ENCODE peak calls at places on chromosomes 13 and 19, in ten cellular contexts. W is colonic mucosa, H is thyroid gland, T is suprapubic skin, J is GM23338, X is mucosa of descending colon, C is thoracic aorta, P is RWPE2, V is body of pancreas, Q is Panc1. F is an unnamed sample.
A peak's percentile ranks its signal among the peaks of the same experiment; 100 is the strongest.

GRCh38 chr19:37979547-37980082 is 72.6 kb downstream of the SIPA1L3 start:
- DNase-seq in J (no peak), T (no peak), W (peak; percentile 42), P (peak; percentile 95), X (peak; percentile 66), C (no peak), Q (no peak), V (no peak), H (peak; percentile 86), F (no peak)

GRCh38 chr13:113887700-113888201 is 23.9 kb upstream of the GAS6 start:
- DNase-seq in C (no peak), H (peak; percentile 55), P (no peak), Q (no peak), V (no peak), T (no peak), J (no peak), W (no peak), X (no peak), F (no peak)

GRCh38 chr13:103640617-103641016 is 574.4 kb upstream of the SLC10A2 start:
- DNase-seq in J (no peak), V (no peak), Q (no peak), T (no peak), P (no peak), X (no peak), C (no peak), W (no peak), H (no peak), F (no peak)

GRCh38 chr13:75372517-75372916 is 109.5 kb downstream of the TBC1D4 start:
- DNase-seq in H (no peak), Q (no peak), X (no peak), T (no peak), C (no peak), J (peak; percentile 74), P (no peak), V (no peak), W (peak; percentile 32), F (no peak)

GRCh38 chr13:25085125-25085742 is 10.7 kb upstream of the PABPC3 start:
- DNase-seq in P (no peak), X (no peak), H (peak; percentile 20), V (peak; percentile 21), W (peak; percentile 32), Q (peak; percentile 2), C (no peak), T (no peak), J (peak; percentile 84), F (no peak)

GRCh38 chr13:109778102-109778542 is 8.3 kb downstream of the IRS2 start:
- DNase-seq in T (no peak), V (no peak), Q (peak; percentile 41), W (peak; percentile 51), J (no peak), X (no peak), P (no peak), C (no peak), H (no peak), F (no peak)

GRCh38 chr13:21625366-21625765 is 21.4 kb upstream of the MICU2 start:
- DNase-seq in W (peak; percentile 29), P (no peak), J (peak; percentile 53), T (no peak), C (no peak), V (no peak), X (no peak), Q (no peak), H (no peak), F (no peak)

GRCh38 chr13:113946409-113947181 is 27.3 kb downstream of the C13orf46 start:
- DNase-seq in J (no peak), P (peak; percentile 53), X (no peak), H (no peak), V (no peak), Q (no peak), T (no peak), C (peak; percentile 1), W (no peak), F (no peak)

DNA sequence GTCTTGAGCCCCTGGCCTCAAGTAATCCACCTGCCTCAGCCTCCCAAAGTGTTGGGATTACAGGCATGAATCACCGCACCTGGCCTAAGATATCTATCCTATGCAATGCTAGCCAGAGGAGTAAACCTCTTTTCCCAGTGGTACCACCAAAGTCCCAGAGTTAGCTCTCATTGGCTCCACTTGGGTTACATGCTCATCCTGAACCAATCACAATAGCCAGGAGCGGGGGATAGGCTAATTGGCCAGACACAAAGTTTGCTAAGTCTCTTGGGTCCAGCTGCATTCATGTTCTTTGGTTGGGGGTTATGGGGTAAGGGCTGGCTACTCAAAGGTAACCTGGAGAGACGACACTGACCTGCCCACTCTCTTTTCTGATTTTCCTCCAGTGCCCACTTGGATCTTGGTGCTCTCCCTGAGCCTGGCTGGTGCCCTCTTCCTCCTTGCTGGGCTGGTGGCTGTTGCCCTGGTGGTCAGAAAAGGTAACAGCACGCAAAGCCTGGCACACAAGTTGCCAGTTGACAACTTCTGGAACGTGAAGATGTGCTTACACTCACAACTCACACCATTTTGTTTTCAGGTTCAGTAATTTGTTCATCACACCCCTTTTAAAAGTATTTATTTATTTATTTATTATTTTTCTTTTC is 7.8 kb downstream of the C19orf38 start:
- DNase-seq in T (no peak), Q (no peak), J (peak; percentile 77), P (no peak), H (no peak), W (no peak), X (no peak), C (no peak), V (peak; percentile 34), F (no peak)
- TF ChIP-seq CTCF in T (no peak), Q (no peak), J (peak; percentile 66), P (peak; percentile 26), H (peak; percentile 54), W (peak; percentile 56), X (no peak), C (peak; percentile 42), V (peak; percentile 40), F (peak; percentile 43)

DNA sequence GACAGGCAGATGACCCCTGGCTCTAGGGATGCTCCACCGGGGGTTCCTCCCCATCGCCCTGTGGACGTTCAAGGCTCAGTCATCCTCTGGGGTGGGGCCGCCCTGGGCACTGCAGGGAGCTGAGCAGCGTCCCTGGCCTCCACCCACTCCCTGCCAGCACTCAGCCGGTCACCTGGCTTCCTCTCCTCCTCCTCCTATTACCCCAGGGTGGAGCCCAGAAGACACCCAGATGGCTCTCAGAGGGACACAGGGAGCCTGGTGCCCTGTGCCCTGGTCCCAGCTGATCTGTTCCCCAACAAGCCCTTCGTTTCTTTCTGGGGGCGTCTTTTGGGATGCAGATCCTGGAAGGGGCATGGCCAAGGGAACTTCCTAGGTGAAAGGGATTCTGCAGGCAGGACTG is 3.7 kb upstream of the MKNK2 start:
- DNase-seq in H (no peak), X (peak; percentile 83), C (no peak), P (no peak), T (no peak), W (peak; percentile 84), V (peak; percentile 15), J (no peak), Q (no peak), F (no peak)
- H3K4me1 ChIP-seq in H (peaks cover 74% of the 10 kb centered on the region), X (peaks cover 63% of the 10 kb centered on the region), C (peaks cover 39% of the 10 kb centered on the region), P (peaks cover 40% of the 10 kb centered on the region), T (peaks cover 83% of the 10 kb centered on the region), W (peaks cover 19% of the 10 kb centered on the region), V (peaks cover 74% of the 10 kb centered on the region), J (no peaks in the 10 kb centered on the region), Q (peaks cover 53% of the 10 kb centered on the region), F (peaks cover 71% of the 10 kb centered on the region)

GRCh38 chr19:46374526-46375475 is 27.9 kb downstream of the PPP5C start:
- DNase-seq in J (no peak), Q (no peak), W (no peak), V (peak; percentile 10), H (no peak), C (no peak), X (no peak), P (no peak), T (peak; percentile 76), F (no peak)

GRCh38 chr19:46371371-46371901 is 24.5 kb downstream of the PPP5C start:
- DNase-seq in V (peak; percentile 10), J (peak; percentile 21), X (no peak), W (no peak), Q (no peak), T (peak; percentile 58), P (no peak), C (no peak), H (no peak), F (no peak)

GRCh38 chr19:46369817-46370216 is 22.9 kb downstream of the PPP5C start:
- DNase-seq in Q (no peak), C (no peak), X (no peak), H (no peak), T (no peak), J (no peak), W (no peak), V (peak; percentile 2), P (no peak), F (no peak)

GRCh38 chr19:46373573-46374359 is 26.9 kb downstream of the PPP5C start:
- DNase-seq in Q (no peak), X (peak; percentile 96), J (peak; percentile 80), C (peak; percentile 57), V (peak; percentile 91), H (peak; percentile 100), T (peak; percentile 87), W (peak; percentile 95), P (peak; percentile 99), F (no peak)

DNA sequence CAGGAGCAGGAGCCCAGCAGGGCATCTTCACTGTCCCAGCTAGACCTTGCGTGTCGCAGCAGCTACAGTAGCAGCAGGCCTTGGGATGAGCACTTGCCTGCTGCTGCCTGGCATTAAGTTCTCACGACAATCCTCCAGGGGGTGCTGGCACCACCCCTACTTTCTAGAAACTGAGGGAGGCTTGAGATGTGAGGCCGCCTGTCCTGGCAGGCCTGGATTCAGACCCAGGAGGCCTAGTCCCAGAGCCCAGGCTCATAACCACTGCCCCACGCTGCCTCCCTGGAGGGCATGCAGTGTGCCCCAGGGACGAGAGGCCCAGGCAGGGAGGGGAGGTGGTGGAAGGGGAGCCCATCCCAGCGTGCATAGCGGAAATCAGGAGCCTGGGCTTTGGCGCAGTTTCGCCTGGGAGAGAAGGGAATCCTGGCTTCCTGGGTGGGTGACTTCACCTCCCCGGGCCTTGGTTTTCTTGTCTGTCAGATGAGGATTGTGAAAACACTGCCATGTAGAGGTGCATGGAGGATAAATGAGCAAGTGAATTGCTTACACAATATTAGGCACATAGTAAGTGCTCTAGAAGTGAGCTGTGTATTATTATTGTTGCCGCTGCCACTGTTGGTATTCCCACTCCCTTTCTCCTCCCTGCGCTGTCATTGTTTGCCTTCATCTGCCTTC is 26.1 kb downstream of the PPP5C start:
- DNase-seq in V (peak; percentile 23), Q (no peak), X (no peak), H (peak; percentile 30), P (peak; percentile 65), T (peak; percentile 76), J (peak; percentile 74), W (no peak), C (no peak), F (no peak)
- TF ChIP-seq CTCF in V (no peak), Q (no peak), X (no peak), H (no peak), P (peak; percentile 53), T (no peak), J (peak; percentile 61), W (no peak), C (peak; percentile 26), F (no peak)

DNA sequence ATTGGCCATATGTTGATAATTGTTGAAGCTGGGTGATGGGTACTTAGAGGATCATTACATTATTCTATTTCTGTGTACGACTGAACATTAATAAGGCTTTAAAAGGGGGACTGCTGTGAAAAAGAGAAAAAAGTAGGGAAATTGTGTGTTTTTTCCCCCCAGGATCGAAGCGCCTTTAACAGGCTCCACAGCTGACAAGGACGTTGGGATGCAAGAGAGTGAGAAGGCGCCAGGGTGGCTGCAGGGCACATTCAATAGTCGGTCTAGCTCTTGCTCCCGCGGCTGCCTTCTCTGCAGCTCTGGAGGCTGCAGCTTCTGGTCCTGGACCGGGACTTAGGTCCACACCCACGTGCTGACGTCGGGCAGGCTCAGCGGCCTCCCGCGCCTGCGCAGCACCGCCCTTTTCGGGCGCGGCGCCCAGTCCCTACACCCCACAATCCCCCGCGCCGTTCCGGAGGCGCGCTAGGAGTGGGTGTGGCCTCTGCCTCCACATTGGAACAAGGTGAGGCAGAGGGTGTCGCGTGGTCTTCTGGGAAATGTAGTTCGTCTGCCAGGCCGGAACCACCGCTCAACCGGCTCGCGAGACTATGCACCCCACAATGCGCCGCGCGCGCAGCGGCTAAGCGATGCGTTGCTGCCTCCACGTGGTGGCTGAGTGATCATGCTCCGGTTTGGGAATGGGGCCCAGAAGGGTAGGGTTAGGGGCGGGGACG is 4.9 kb upstream of the LRFN3 start:
- DNase-seq in X (peak; percentile 99), H (peak; percentile 99), J (peak; percentile 99), Q (peak; percentile 99), C (peak; percentile 93), V (peak; percentile 99), T (peak; percentile 99), P (peak; percentile 99), W (peak; percentile 99), F (peak; percentile 99)
- H3K4me1 ChIP-seq in X (peaks cover 17% of the 10 kb centered on the region), H (peaks cover 16% of the 10 kb centered on the region), J (peaks cover 17% of the 10 kb centered on the region), Q (peaks cover 11% of the 10 kb centered on the region), C (peaks cover 14% of the 10 kb centered on the region), V (peaks cover 15% of the 10 kb centered on the region), T (peaks cover 21% of the 10 kb centered on the region), P (peaks cover 4% of the 10 kb centered on the region), W (no peaks in the 10 kb centered on the region), F (peaks cover 43% of the 10 kb centered on the region)